ENCODE peak calls at places on chromosomes 11 and 22, in eight cellular contexts. K is bronchial epithelial cell; L is HFFc6; B is substantia nigra; P is activated naive CD8-positive, alpha-beta T cell treated with anti-CD3 and anti-CD28 coated beads for 36 hours; W is OCI-M1; T is ACHN; A is endothelial cell. J is an unnamed sample.

GRCh38 chr11:65117206-65118096 is at the start of gene ZNHIT2:
- DNase-seq in L (peak), A (peak), T (peak), K (peak), B (peak), P (peak), W (peak), J (peak)

GRCh38 chr11:73240190-73240781 is 22.2 kb downstream of the P2RY2 start:
- DNase-seq in T (no peak), P (no peak), A (no peak), L (peak), B (no peak), W (no peak), K (peak), J (no peak)

GRCh38 chr11:1912314-1912878 is 7.1 kb upstream of the TNNT3 start:
- DNase-seq in K (no peak), P (no peak), L (no peak), W (no peak), B (no peak), T (no peak), A (no peak), J (peak)

GRCh38 chr22:41933411-41934177 is 7.0 kb upstream of the TNFRSF13C start:
- DNase-seq in L (no peak), B (no peak), W (no peak), P (no peak), K (no peak), A (no peak), T (no peak), J (no peak)

GRCh38 chr11:96760815-96761214 is 371.0 kb downstream of the JRKL start:
- DNase-seq in K (peak), T (no peak), W (no peak), P (no peak), L (no peak), A (no peak), B (no peak), J (no peak)

GRCh38 chr22:32132126-32132525 is 27.0 kb downstream of the C22orf42 start:
- DNase-seq in P (no peak), A (no peak), L (no peak), W (no peak), T (no peak), K (no peak), B (no peak), J (no peak)

GRCh38 chr22:40922484-40923303 is 28.5 kb upstream of the RBX1 start:
- DNase-seq in B (no peak), K (peak), P (no peak), W (peak), T (peak), L (peak), A (peak), J (peak)

GRCh38 chr11:66860449-66860831 is 3.6 kb downstream of the LRFN4 start:
- DNase-seq in T (no peak), P (no peak), B (no peak), A (no peak), L (no peak), K (no peak), W (no peak), J (no peak)

GRCh38 chr11:655036-655726 is 18.1 kb downstream of the DRD4 start:
- DNase-seq in B (no peak), K (peak), A (no peak), W (no peak), T (peak), L (no peak), P (no peak), J (no peak)

GRCh38 chr11:126007263-126007662 is 55.4 kb downstream of the CDON start:
- DNase-seq in K (peak), T (no peak), P (no peak), L (peak), W (peak), B (no peak), A (no peak), J (no peak)

GRCh38 chr22:49380095-49380827 is 447.4 kb downstream of the BRD1 start:
- DNase-seq in K (no peak), W (no peak), A (no peak), B (no peak), L (no peak), T (no peak), P (no peak), J (no peak)

GRCh38 chr11:132028380-132029240 is 658.2 kb downstream of the NTM start:
- DNase-seq in A (peak), W (no peak), L (peak), B (no peak), T (peak), K (peak), P (peak), J (peak)

J was measured in MV-4-11.